ENCODE peak calls at places on chromosomes 1 and 21, in four cellular contexts. Z is HepG2, X is GM12878, F is H1. J is an unnamed sample.

GRCh38 chr1:115829023-115829674 is 11.8 kb downstream of the NHLH2 start:
- DNase-seq in Z (peak; percentile 28), F (no peak), X (no peak), J (no peak)

GRCh38 chr1:119279441-119280415 is 88.9 kb upstream of the HAO2 start:
- DNase-seq in F (no peak), Z (peak; percentile 29), X (no peak), J (no peak)

GRCh38 chr1:226827968-226828513 is 42.4 kb upstream of the PSEN2 start:
- DNase-seq in F (peak; percentile 78), X (peak; percentile 62), Z (peak; percentile 64), J (peak; percentile 98)

GRCh38 chr1:181043025-181043880 is 9.5 kb downstream of the MR1 start:
- DNase-seq in F (no peak), X (no peak), Z (peak; percentile 74), J (no peak)

GRCh38 chr21:43609501-43610340 is 49.6 kb downstream of the HSF2BP start:
- DNase-seq in F (no peak), X (no peak), Z (peak; percentile 89), J (no peak)

GRCh38 chr1:25631750-25632495 is 15.3 kb downstream of the MAN1C1 start:
- DNase-seq in X (no peak), F (no peak), Z (no peak), J (no peak)

GRCh38 chr1:225460737-225461532 is 33.1 kb upstream of the LBR start:
- DNase-seq in F (no peak), Z (no peak), X (no peak), J (no peak)

GRCh38 chr1:1873186-1873585 is 17.7 kb downstream of the GNB1 start:
- DNase-seq in F (no peak), X (no peak), Z (no peak), J (no peak)

GRCh38 chr1:235205687-235206086 is 44.6 kb upstream of the RBM34 start:
- DNase-seq in X (no peak), F (no peak), Z (no peak), J (no peak)

GRCh38 chr1:162371611-162372010 is 5.0 kb downstream of the SPATA46 start:
- DNase-seq in F (no peak), X (no peak), Z (no peak), J (no peak)

GRCh38 chr1:181483084-181483559 is at the start of gene CACNA1E:
- DNase-seq in Z (no peak), F (no peak), X (no peak), J (no peak)

GRCh38 chr1:24765308-24765988 is 20.2 kb downstream of the CLIC4 start:
- DNase-seq in Z (no peak), X (no peak), F (no peak), J (no peak)

GRCh38 chr1:14334336-14335176 is 263.9 kb upstream of the KAZN start:
- DNase-seq in F (no peak), Z (no peak), X (no peak), J (no peak)

GRCh38 chr1:25990702-25991395 is 7.0 kb downstream of the PAFAH2 start:
- DNase-seq in Z (no peak), F (no peak), X (no peak), J (no peak)

GRCh38 chr1:5970623-5971273 is 21.5 kb downstream of the NPHP4 start:
- DNase-seq in Z (no peak), X (no peak), F (no peak), J (no peak)

GRCh38 chr1:243294723-243295121 is 38.9 kb downstream of the SDCCAG8 start:
- DNase-seq in Z (no peak), X (no peak), F (no peak), J (no peak)

GRCh38 chr21:34344058-34344425 is 19.8 kb upstream of the KCNE2 start:
- DNase-seq in F (no peak), Z (no peak), X (no peak), J (no peak)

GRCh38 chr1:27435566-27436203 is 43.3 kb downstream of the GPR3 start:
- DNase-seq in F (no peak), X (no peak), Z (no peak), J (no peak)

GRCh38 chr1:47934243-47934805 is 62.9 kb downstream of the TRABD2B start:
- DNase-seq in X (no peak), Z (no peak), F (no peak), J (no peak)

GRCh38 chr1:98702976-98703375 is 41.5 kb downstream of the SNX7 start:
- DNase-seq in Z (no peak), X (no peak), F (no peak), J (no peak)

GRCh38 chr21:17527240-17527639 is 14.4 kb downstream of the CXADR start:
- DNase-seq in X (no peak), F (no peak), Z (peak; percentile 83), J (no peak)

GRCh38 chr21:22889445-22889844 is 1891.2 kb downstream of the NCAM2 start:
- DNase-seq in Z (no peak), F (no peak), X (no peak), J (no peak)

GRCh38 chr21:22885614-22886013 is 1887.4 kb downstream of the NCAM2 start:
- DNase-seq in Z (no peak), F (no peak), X (no peak), J (no peak)

GRCh38 chr21:22880573-22880972 is 1882.4 kb downstream of the NCAM2 start:
- DNase-seq in X (no peak), F (no peak), Z (no peak), J (no peak)

GRCh38 chr21:22881131-22881530 is 1882.9 kb downstream of the NCAM2 start:
- DNase-seq in Z (no peak), F (no peak), X (no peak), J (no peak)

GRCh38 chr21:22885079-22885478 is 1886.9 kb downstream of the NCAM2 start:
- DNase-seq in F (no peak), Z (no peak), X (no peak), J (no peak)
- TF ChIP-seq SUZ12 in F (no peak), Z (no peak), X (no peak), J (no peak)

GRCh38 chr1:100700586-100700985 is 19.0 kb upstream of the VCAM1 start:
- DNase-seq in Z (no peak), X (no peak), F (no peak), J (no peak)
- H3K27me3 ChIP-seq in Z (no peaks in the 10 kb centered on the region), X (peaks cover 3% of the 10 kb centered on the region), F (no peaks in the 10 kb centered on the region), J (no peaks in the 10 kb centered on the region)

GRCh38 chr1:84541679-84542078 is 32.6 kb downstream of the CTBS start:
- DNase-seq in X (no peak), F (no peak), Z (no peak), J (no peak)
- TF ChIP-seq SUZ12 in X (no peak), F (no peak), Z (no peak), J (no peak)

GRCh38 chr1:10674700-10675598 is 121.5 kb downstream of the CASZ1 start:
- DNase-seq in Z (no peak), F (no peak), X (no peak), J (no peak)
- H3K27me3 ChIP-seq in Z (no peaks in the 10 kb centered on the region), F (no peaks in the 10 kb centered on the region), X (no peaks in the 10 kb centered on the region), J (no peaks in the 10 kb centered on the region)

GRCh38 chr1:185825556-185825955 is 91.4 kb downstream of the HMCN1 start:
- DNase-seq in F (no peak), Z (no peak), X (no peak), J (no peak)
- TF ChIP-seq SUZ12 in F (no peak), Z (no peak), X (no peak), J (no peak)

GRCh38 chr1:112510340-112510739 is 1.6 kb downstream of the WNT2B start:
- DNase-seq in F (no peak), X (no peak), Z (no peak), J (no peak)
- H3K27me3 ChIP-seq in F (peaks cover 26% of the 10 kb centered on the region), X (peaks cover 10% of the 10 kb centered on the region), Z (peaks cover 75% of the 10 kb centered on the region), J (peaks cover 64% of the 10 kb centered on the region)

DNA sequence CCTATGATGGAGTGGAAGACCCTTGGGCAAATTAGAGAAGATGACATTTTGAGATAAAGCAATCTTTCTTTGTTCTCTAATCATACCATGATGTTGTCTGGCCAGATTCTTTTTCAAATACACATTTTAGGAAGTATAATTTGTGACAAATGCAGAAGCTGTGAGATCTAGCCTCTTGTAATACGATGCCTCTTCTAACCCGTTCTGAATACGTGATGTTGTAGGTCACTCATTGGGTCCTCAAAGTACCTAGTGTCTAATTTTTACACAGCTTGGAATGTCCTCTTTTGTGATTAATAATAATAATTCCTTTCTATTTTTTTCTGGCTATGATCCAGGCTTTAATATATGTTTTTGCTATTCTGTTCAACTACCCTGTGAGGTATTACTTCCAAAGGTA is 502.7 kb downstream of the NUF2 start:
- DNase-seq in X (no peak), Z (no peak), F (no peak), J (no peak)
- TF ChIP-seq SUZ12 in X (no peak), Z (no peak), F (no peak), J (no peak)